ENCODE peak calls at places on chromosomes 12 and 14, in four cellular contexts. I is fibroblast of lung, B is transverse colon, S is lower lobe of right lung. U is an unnamed sample.

GRCh38 chr12:68189766-68190700 is 30.5 kb upstream of the IFNG start:
- DNase-seq in S (no peak), B (no peak), I (peak; percentile 10), U (no peak)

GRCh38 chr12:94603434-94604068 is 46.8 kb downstream of the TMCC3 start:
- DNase-seq in B (peak; percentile 69), I (no peak), S (peak; percentile 58), U (peak; percentile 39)

GRCh38 chr12:53804429-53804828 is 52.6 kb upstream of the CISTR start:
- DNase-seq in I (no peak), S (no peak), B (no peak), U (no peak)

GRCh38 chr12:44728566-44728965 is 147.5 kb downstream of the NELL2 start:
- DNase-seq in I (no peak), B (no peak), S (no peak), U (no peak)

GRCh38 chr14:92719890-92720323 is 28.5 kb downstream of the LGMN start:
- DNase-seq in B (peak; percentile 81), I (no peak), S (no peak), U (no peak)

GRCh38 chr12:120231316-120232011 is 30.6 kb upstream of the RPLP0 start:
- DNase-seq in S (peak; percentile 68), I (peak; percentile 78), B (peak; percentile 58), U (peak; percentile 70)

GRCh38 chr12:63905523-63905922 is 61.0 kb downstream of the SRGAP1 start:
- DNase-seq in B (no peak), I (no peak), S (no peak), U (no peak)

GRCh38 chr12:14257734-14258467 is 107.6 kb upstream of the ATF7IP start:
- DNase-seq in I (peak; percentile 100), S (peak; percentile 90), B (peak; percentile 94), U (no peak)

GRCh38 chr14:70036665-70037064 is 152.1 kb downstream of the SLC8A3 start:
- DNase-seq in B (no peak), I (no peak), S (no peak), U (no peak)

GRCh38 chr14:45649051-45649450 is 396.0 kb upstream of the MIS18BP1 start:
- DNase-seq in I (no peak), S (no peak), B (no peak), U (no peak)

GRCh38 chr14:45651906-45652305 is 398.9 kb upstream of the MIS18BP1 start:
- DNase-seq in I (no peak), S (no peak), B (no peak), U (no peak)

GRCh38 chr14:45650754-45651153 is 397.8 kb upstream of the MIS18BP1 start:
- DNase-seq in I (no peak), S (no peak), B (no peak), U (no peak)
- TF ChIP-seq CTCF in I (no peak), S (no peak), B (no peak), U (no peak)

DNA sequence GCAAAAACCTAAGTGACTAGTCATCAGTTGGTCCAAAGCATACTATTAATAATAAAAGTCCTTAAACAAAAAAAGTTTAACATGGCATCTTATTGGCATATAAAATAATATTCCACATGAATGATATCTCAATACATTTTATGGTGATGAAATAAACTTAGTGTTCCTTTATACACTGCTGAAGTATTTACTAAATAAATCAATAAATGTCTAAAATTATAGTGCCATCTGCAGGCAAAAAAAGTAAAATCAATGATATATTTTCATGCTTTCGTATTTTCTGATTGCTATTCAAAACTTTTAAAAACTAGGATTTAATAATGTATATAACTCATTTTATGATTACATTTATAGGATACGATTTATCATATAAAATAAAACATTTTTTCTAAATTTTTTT is 30.5 kb downstream of the PUS7L start:
- DNase-seq in B (no peak), S (no peak), I (peak; percentile 33), U (no peak)
- TF ChIP-seq CTCF in B (peak; percentile 7), S (peak; percentile 11), I (peak; percentile 8), U (peak; percentile 19)

GRCh38 chr12:57755194-57755453 is 221 bp downstream of the MARCHF9 start:
- DNase-seq in S (no peak), I (no peak), B (no peak), U (no peak)

GRCh38 chr12:57755454-57756372 is 810 bp downstream of the MARCHF9 start:
- DNase-seq in S (peak; percentile 66), I (no peak), B (peak; percentile 70), U (peak; percentile 88)

GRCh38 chr12:57754411-57755193 is at the start of gene MARCHF9:
- DNase-seq in S (peak; percentile 86), B (peak; percentile 91), I (no peak), U (peak; percentile 88)

GRCh38 chr12:57757771-57758170 is 2.9 kb downstream of the MARCHF9 start:
- DNase-seq in I (no peak), B (no peak), S (no peak), U (no peak)

DNA sequence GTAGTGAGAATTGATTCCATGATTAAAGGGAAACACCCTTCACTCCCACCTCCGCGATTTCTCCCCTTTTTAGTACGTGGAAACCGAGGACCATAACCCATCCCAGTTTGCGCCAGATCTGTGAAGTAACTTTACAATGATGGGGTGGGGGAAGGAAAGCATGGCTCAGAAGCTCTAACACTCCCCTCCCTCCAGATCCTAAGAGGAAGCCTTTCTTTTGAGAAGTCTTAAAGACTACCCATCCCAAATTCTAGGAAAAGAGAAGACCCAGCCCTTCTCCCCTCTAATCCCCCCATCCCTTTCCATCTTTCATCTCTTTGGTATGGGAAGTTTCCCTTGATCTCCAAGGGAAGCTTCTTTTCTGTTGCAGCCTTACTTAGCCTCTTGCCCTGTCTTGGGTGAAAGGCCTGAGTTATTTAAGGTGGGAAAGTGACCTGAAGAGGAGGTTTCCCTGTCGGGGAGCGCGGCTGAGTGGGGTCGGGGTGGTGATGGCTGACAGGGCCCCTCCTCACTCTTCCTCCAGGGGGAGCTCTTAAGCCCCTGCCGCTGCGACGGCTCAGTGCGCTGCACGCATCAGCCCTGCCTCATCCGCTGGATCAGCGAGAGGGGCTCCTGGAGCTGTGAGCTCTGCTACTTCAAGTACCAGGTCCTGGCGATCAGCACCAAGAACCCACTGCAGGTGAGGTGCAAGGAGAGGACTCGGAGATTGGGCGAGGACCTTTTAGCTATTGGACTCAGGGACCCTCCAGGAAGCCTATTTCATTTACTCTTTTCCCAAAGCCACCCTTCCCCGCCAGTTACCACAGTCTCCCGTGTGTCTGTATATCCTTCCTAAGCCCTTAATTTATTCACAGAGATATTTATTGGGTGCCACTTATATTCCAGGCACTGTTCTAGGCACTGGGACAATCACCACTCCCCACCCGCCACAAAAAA is 1.8 kb downstream of the MARCHF9 start:
- DNase-seq in S (peak; percentile 72), B (peak; percentile 59), I (no peak), U (peak; percentile 92)
- TF ChIP-seq CTCF in S (peak; percentile 63), B (peak; percentile 72), I (peak; percentile 69), U (peak; percentile 54)

GRCh38 chr14:74495356-74495755 is 1.8 kb downstream of the ISCA2 start:
- DNase-seq in B (no peak), S (no peak), I (no peak), U (no peak)

GRCh38 chr14:74488788-74489397 is 4.2 kb downstream of the NPC2 start:
- DNase-seq in S (no peak), B (no peak), I (peak; percentile 53), U (no peak)

GRCh38 chr14:74492413-74493342 is at the start of gene NPC2:
- DNase-seq in I (peak; percentile 25), B (no peak), S (no peak), U (no peak)

GRCh38 chr14:74493343-74494261 is at the start of gene ISCA2:
- DNase-seq in B (peak; percentile 100), S (peak; percentile 100), I (peak; percentile 99), U (peak; percentile 100)

DNA sequence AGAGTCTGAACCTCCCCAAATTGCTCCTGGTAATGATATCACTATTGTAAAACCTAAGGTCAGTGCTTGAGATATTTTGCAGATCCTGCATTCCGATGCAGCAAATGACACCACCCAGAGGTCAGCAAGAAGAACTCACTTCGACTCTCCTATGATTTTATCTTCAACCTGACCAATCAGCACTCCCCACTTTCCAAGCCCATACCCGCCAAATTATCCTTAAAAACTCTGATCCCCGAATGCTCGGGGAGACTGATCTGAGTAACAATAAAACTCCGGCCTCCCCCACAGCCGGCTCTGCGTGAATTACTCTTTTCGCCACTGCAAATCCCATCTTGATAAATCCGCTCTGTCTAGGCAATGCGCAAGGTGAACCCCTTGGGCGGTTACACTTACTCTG is 1.2 kb downstream of the NPC2 start:
- DNase-seq in S (no peak), B (no peak), I (peak; percentile 54), U (no peak)
- TF ChIP-seq CTCF in S (peak; percentile 29), B (peak; percentile 17), I (peak; percentile 19), U (no peak)

GRCh38 chr14:106051790-106052189 is 525.4 kb downstream of the TMEM121 start:
- DNase-seq in I (no peak), B (no peak), S (no peak), U (no peak)
- TF ChIP-seq CTCF in I (no peak), B (no peak), S (no peak), U (no peak)

GRCh38 chr12:132075026-132075713 is 68.9 kb downstream of the DDX51 start:
- DNase-seq in S (no peak), B (no peak), I (no peak), U (no peak)
- TF ChIP-seq CTCF in S (no peak), B (no peak), I (peak; percentile 30), U (no peak)

GRCh38 chr12:108498136-108498535 is 16.9 kb upstream of the FICD start:
- DNase-seq in I (no peak), S (no peak), B (no peak), U (no peak)

GRCh38 chr12:108495823-108496579 is 19.1 kb upstream of the FICD start:
- DNase-seq in I (no peak), S (no peak), B (no peak), U (no peak)

GRCh38 chr12:108491256-108491655 is 23.8 kb upstream of the FICD start:
- DNase-seq in S (no peak), I (no peak), B (no peak), U (no peak)

DNA sequence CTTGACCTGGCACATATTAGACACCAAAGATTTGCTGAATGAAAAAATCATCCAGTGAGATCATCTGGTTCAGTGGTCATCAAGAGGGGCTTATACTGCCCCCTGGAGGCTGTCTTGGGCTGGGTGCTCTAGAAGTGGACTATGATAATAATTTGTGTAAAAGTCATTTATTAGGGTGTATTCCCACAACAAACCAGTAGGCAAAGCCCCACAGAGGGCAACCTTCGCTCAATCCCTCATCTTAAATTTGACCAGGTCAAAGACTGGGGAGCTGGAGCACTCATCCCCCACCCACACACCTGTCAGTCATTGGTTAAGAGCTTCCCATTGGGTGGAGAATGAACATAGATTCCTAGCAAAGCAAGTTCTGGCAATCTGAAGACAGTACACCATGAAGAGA is 20.0 kb upstream of the FICD start:
- DNase-seq in I (peak; percentile 24), S (no peak), B (no peak), U (no peak)
- TF ChIP-seq CTCF in I (peak; percentile 45), S (peak; percentile 56), B (peak; percentile 35), U (peak; percentile 43)

DNA sequence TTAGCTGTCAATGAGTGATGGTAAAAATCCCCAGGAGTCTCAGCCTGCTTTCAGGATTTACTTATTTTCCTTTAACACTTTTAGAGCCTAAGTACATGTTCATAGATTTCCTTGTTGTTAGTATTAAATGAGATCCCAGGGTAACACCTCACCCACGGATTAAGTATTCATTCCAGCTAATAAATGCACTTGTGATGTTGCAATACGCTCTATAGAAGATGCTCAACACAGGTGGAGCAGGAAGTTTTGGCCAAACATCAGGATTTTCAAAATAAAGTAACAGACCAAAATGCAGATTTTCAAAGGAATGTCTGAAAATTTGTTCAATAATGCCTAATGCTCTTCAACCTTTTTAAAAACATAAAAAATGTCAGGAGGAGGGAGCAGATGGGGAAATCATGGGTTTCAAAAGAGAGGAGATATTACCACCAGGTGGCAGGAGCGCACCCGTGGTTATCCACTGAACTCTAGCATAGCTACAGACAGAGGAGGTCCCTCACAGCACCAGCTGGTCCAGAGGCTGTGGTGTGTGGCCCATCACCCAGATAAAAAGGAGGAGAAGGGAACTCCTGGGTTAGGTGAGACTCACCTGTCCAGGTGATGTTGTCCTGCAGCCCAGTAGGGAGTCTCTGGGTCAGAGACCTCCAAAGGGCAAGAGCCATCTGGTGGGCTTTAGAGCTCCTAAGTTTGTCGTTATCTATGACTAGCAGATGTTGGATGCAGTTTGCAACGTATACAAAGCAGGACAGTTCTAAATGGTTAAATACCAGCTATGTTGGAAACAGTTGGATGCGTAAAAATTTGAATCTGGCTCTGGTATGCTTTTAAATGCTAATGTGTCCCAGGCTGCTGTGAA is 1158.4 kb upstream of the TMEM132C start:
- DNase-seq in S (peak; percentile 63), B (peak; percentile 44), I (peak; percentile 37), U (no peak)
- TF ChIP-seq CTCF in S (peak; percentile 66), B (peak; percentile 60), I (peak; percentile 44), U (peak; percentile 30)

U was measured in left lung.